ENCODE peak calls at places on chromosomes 7 and 10, in seven cellular contexts. One of them, this sample, is unnamed.

GRCh38 chr7:131190146-131190545 is 137.5 kb upstream of the MKLN1 start:
- DNase-seq in AG04450: no peak
- DNase-seq in naive B cell: no peak
- DNase-seq in A549: peak
- DNase-seq in ecto neural progenitor cell: no peak
- DNase-seq in NCI-H146: peak
- DNase-seq in Right ventricle myocardium inferior: no peak
- DNase-seq in this sample: no peak

GRCh38 chr10:64682043-64682442 is 1160.8 kb downstream of the REEP3 start:
- DNase-seq in A549: peak
- DNase-seq in NCI-H146: no peak
- DNase-seq in naive B cell: no peak
- DNase-seq in Right ventricle myocardium inferior: no peak
- DNase-seq in ecto neural progenitor cell: no peak
- DNase-seq in AG04450: no peak
- DNase-seq in this sample: no peak

GRCh38 chr10:21214329-21214728 is 311.2 kb downstream of the SKIDA1 start:
- DNase-seq in AG04450: no peak
- DNase-seq in A549: no peak
- DNase-seq in Right ventricle myocardium inferior: no peak
- DNase-seq in ecto neural progenitor cell: no peak
- DNase-seq in naive B cell: no peak
- DNase-seq in NCI-H146: no peak
- DNase-seq in this sample: no peak

GRCh38 chr7:76217942-76218566 is 16.4 kb downstream of the SRRM3 start:
- DNase-seq in Right ventricle myocardium inferior: no peak
- DNase-seq in NCI-H146: no peak
- DNase-seq in A549: no peak
- DNase-seq in ecto neural progenitor cell: no peak
- DNase-seq in naive B cell: no peak
- DNase-seq in AG04450: no peak
- DNase-seq in this sample: no peak

GRCh38 chr10:74824184-74825032 is 2.0 kb upstream of the KAT6B start:
- DNase-seq in Right ventricle myocardium inferior: no peak
- DNase-seq in ecto neural progenitor cell: peak
- DNase-seq in NCI-H146: peak
- DNase-seq in A549: no peak
- DNase-seq in AG04450: no peak
- DNase-seq in naive B cell: no peak
- DNase-seq in this sample: no peak

GRCh38 chr10:15436696-15437095 is 65.6 kb upstream of the FAM171A1 start:
- DNase-seq in Right ventricle myocardium inferior: no peak
- DNase-seq in ecto neural progenitor cell: no peak
- DNase-seq in naive B cell: no peak
- DNase-seq in AG04450: no peak
- DNase-seq in NCI-H146: no peak
- DNase-seq in A549: peak
- DNase-seq in this sample: no peak

GRCh38 chr10:86160890-86161585 is 205.6 kb downstream of the GRID1 start:
- DNase-seq in Right ventricle myocardium inferior: no peak
- DNase-seq in A549: no peak
- DNase-seq in NCI-H146: peak
- DNase-seq in AG04450: no peak
- DNase-seq in ecto neural progenitor cell: no peak
- DNase-seq in naive B cell: no peak
- DNase-seq in this sample: no peak

GRCh38 chr7:150943453-150943814 is 34.7 kb downstream of the KCNH2 start:
- DNase-seq in A549: no peak
- DNase-seq in ecto neural progenitor cell: no peak
- DNase-seq in NCI-H146: no peak
- DNase-seq in Right ventricle myocardium inferior: no peak
- DNase-seq in naive B cell: no peak
- DNase-seq in AG04450: no peak
- DNase-seq in this sample: no peak

GRCh38 chr10:13882112-13882711 is 295.4 kb downstream of the PRPF18 start:
- DNase-seq in NCI-H146: no peak
- DNase-seq in A549: peak
- DNase-seq in naive B cell: no peak
- DNase-seq in ecto neural progenitor cell: no peak
- DNase-seq in Right ventricle myocardium inferior: no peak
- DNase-seq in AG04450: peak
- DNase-seq in this sample: peak

GRCh38 chr7:155998766-155999630 is 186.7 kb upstream of the SHH start:
- DNase-seq in ecto neural progenitor cell: peak
- DNase-seq in A549: no peak
- DNase-seq in naive B cell: no peak
- DNase-seq in Right ventricle myocardium inferior: no peak
- DNase-seq in AG04450: no peak
- DNase-seq in NCI-H146: no peak
- DNase-seq in this sample: no peak

GRCh38 chr7:960269-960871 is 5.9 kb upstream of the ADAP1 start:
- DNase-seq in ecto neural progenitor cell: no peak
- DNase-seq in A549: no peak
- DNase-seq in AG04450: no peak
- DNase-seq in Right ventricle myocardium inferior: no peak
- DNase-seq in naive B cell: no peak
- DNase-seq in NCI-H146: no peak
- DNase-seq in this sample: no peak

GRCh38 chr7:151430391-151431205 is 9.3 kb downstream of the CRYGN start:
- DNase-seq in Right ventricle myocardium inferior: no peak
- DNase-seq in naive B cell: no peak
- DNase-seq in ecto neural progenitor cell: no peak
- DNase-seq in A549: no peak
- DNase-seq in AG04450: no peak
- DNase-seq in NCI-H146: no peak
- DNase-seq in this sample: no peak

GRCh38 chr10:91632671-91633550 is at the start of gene PPP1R3C:
- DNase-seq in AG04450: peak
- DNase-seq in ecto neural progenitor cell: peak
- DNase-seq in NCI-H146: no peak
- DNase-seq in naive B cell: peak
- DNase-seq in A549: peak
- DNase-seq in Right ventricle myocardium inferior: peak
- DNase-seq in this sample: peak

GRCh38 chr10:71316081-71316785 is 2.8 kb upstream of the SLC29A3 start:
- DNase-seq in Right ventricle myocardium inferior: no peak
- DNase-seq in ecto neural progenitor cell: no peak
- DNase-seq in NCI-H146: no peak
- DNase-seq in A549: no peak
- DNase-seq in naive B cell: no peak
- DNase-seq in AG04450: no peak
- DNase-seq in this sample: no peak

GRCh38 chr10:114754445-114755320 is 66.9 kb upstream of the FHIP2A start:
- DNase-seq in A549: no peak
- DNase-seq in naive B cell: no peak
- DNase-seq in AG04450: peak
- DNase-seq in Right ventricle myocardium inferior: no peak
- DNase-seq in NCI-H146: peak
- DNase-seq in ecto neural progenitor cell: no peak
- DNase-seq in this sample: no peak